ENCODE peak calls at places on chromosomes 5 and 9, in seven cellular contexts. N, R, J, B, S, C and Y are unnamed samples.

GRCh38 chr9:97749928-97750327 is 52.8 kb upstream of the XPA start:
- DNase-seq in R (no peak), C (no peak), J (no peak), S (no peak), N (no peak), B (no peak), Y (no peak)

GRCh38 chr9:76257224-76257794 is 136.9 kb downstream of the RFK start:
- DNase-seq in R (no peak), C (peak), B (no peak), J (no peak), N (no peak), S (no peak), Y (no peak)

GRCh38 chr5:178606269-178606668 is 16.1 kb upstream of the COL23A1 start:
- DNase-seq in C (no peak), B (no peak), R (no peak), J (no peak), N (no peak), S (no peak), Y (no peak)

GRCh38 chr9:8429768-8430167 is 630.2 kb upstream of the DMAC1 start:
- DNase-seq in B (no peak), C (no peak), N (no peak), S (no peak), R (no peak), J (no peak), Y (no peak)

GRCh38 chr9:127308559-127309429 is 44.2 kb downstream of the GARNL3 start:
- DNase-seq in B (peak), J (no peak), S (peak), N (no peak), C (no peak), R (peak), Y (no peak)

GRCh38 chr5:151319334-151319733 is 15.8 kb upstream of the SLC36A3 start:
- DNase-seq in B (peak), N (peak), C (peak), R (peak), S (peak), J (no peak), Y (no peak)

GRCh38 chr9:34084562-34084961 is 35.9 kb upstream of the UBAP2 start:
- DNase-seq in C (peak), J (no peak), S (peak), N (no peak), R (no peak), B (no peak), Y (peak)

GRCh38 chr5:121304838-121305237 is 546.8 kb upstream of the FTMT start:
- DNase-seq in C (no peak), R (no peak), J (no peak), N (no peak), B (no peak), S (no peak), Y (no peak)

GRCh38 chr5:154273963-154274827 is 83.7 kb downstream of the GALNT10 start:
- DNase-seq in N (peak), J (no peak), B (no peak), S (no peak), C (no peak), R (no peak), Y (no peak)

GRCh38 chr5:91283326-91283725 is 99.8 kb downstream of the ARRDC3 start:
- DNase-seq in C (no peak), J (no peak), N (no peak), B (no peak), S (no peak), R (no peak), Y (no peak)

GRCh38 chr9:133585481-133586367 is 23.5 kb downstream of the FAM163B start:
- DNase-seq in S (no peak), R (peak), C (no peak), J (no peak), N (peak), B (no peak), Y (no peak)

GRCh38 chr5:111453747-111454146 is 58.6 kb downstream of the STARD4 start:
- DNase-seq in N (no peak), R (peak), C (no peak), J (no peak), S (peak), B (peak), Y (no peak)

GRCh38 chr5:68344447-68345111 is 129.0 kb downstream of the PIK3R1 start:
- DNase-seq in J (no peak), R (peak), B (peak), S (peak), C (no peak), N (no peak), Y (no peak)

GRCh38 chr5:172603425-172603824 is 37.6 kb upstream of the NEURL1B start:
- DNase-seq in C (no peak), N (no peak), S (peak), R (peak), J (no peak), B (peak), Y (peak)

GRCh38 chr9:92550765-92551164 is 15.0 kb upstream of the ECM2 start:
- DNase-seq in C (no peak), J (no peak), B (no peak), N (no peak), R (no peak), S (no peak), Y (no peak)

GRCh38 chr5:544675-545330 is 20.6 kb upstream of the SLC9A3 start:
- DNase-seq in N (no peak), J (no peak), C (peak), R (no peak), S (no peak), B (no peak), Y (no peak)

GRCh38 chr5:22892441-22892840 is 39.3 kb upstream of the CDH12 start:
- DNase-seq in C (no peak), S (no peak), B (no peak), J (no peak), R (no peak), N (no peak), Y (no peak)

GRCh38 chr9:117411547-117411946 is 3.3 kb downstream of the ASTN2 start:
- DNase-seq in B (peak), J (no peak), N (no peak), C (no peak), R (peak), S (peak), Y (peak)

GRCh38 chr5:88674262-88675158 is 208.5 kb downstream of the MEF2C start:
- DNase-seq in R (no peak), C (no peak), J (no peak), B (peak), N (peak), S (peak), Y (no peak)

GRCh38 chr5:179795049-179795862 is 1.5 kb downstream of the LTC4S start:
- DNase-seq in B (peak), R (peak), J (no peak), C (no peak), N (no peak), S (no peak), Y (no peak)

GRCh38 chr5:150345716-150346115 is 11.8 kb upstream of the TCOF1 start:
- DNase-seq in C (no peak), N (no peak), J (no peak), S (no peak), R (no peak), B (no peak), Y (no peak)

GRCh38 chr9:113638916-113639315 is 175.4 kb downstream of the RGS3 start:
- DNase-seq in J (no peak), R (no peak), S (no peak), N (no peak), B (no peak), C (no peak), Y (no peak)

GRCh38 chr9:118331622-118332045 is 627.4 kb downstream of the TLR4 start:
- DNase-seq in J (peak), B (peak), N (no peak), R (peak), S (peak), C (no peak), Y (no peak)

GRCh38 chr9:7549261-7549660 is 250.3 kb downstream of the DMAC1 start:
- DNase-seq in J (no peak), N (no peak), B (no peak), S (no peak), C (peak), R (no peak), Y (peak)

GRCh38 chr5:168714046-168714445 is 134.9 kb upstream of the PANK3 start:
- DNase-seq in J (no peak), B (peak), S (peak), N (no peak), C (no peak), R (peak), Y (no peak)

GRCh38 chr5:24401767-24402166 is 243.0 kb downstream of the CDH10 start:
- DNase-seq in C (no peak), S (peak), J (no peak), R (no peak), N (no peak), B (peak), Y (no peak)

GRCh38 chr5:143248822-143249579 is 154.5 kb downstream of the NR3C1 start:
- DNase-seq in C (no peak), R (peak), N (no peak), S (peak), J (no peak), B (peak), Y (no peak)

GRCh38 chr5:140481758-140482157 is 65.7 kb upstream of the EIF4EBP3 start:
- DNase-seq in R (peak), C (no peak), B (peak), N (no peak), S (peak), J (no peak), Y (no peak)

GRCh38 chr9:88922091-88922490 is 69.2 kb upstream of the S1PR3 start:
- DNase-seq in R (no peak), J (no peak), B (no peak), S (no peak), C (no peak), N (peak), Y (no peak)

GRCh38 chr5:181232593-181232992 is 9.5 kb downstream of the TRIM41 start:
- DNase-seq in C (no peak), N (no peak), S (no peak), J (no peak), R (no peak), B (no peak), Y (no peak)

GRCh38 chr9:130042931-130043653 is at the start of gene FNBP1:
- DNase-seq in S (peak), R (peak), J (no peak), C (peak), B (peak), N (peak), Y (peak)

GRCh38 chr9:17519761-17520160 is 59.1 kb upstream of the SH3GL2 start:
- DNase-seq in S (no peak), B (peak), J (no peak), N (no peak), R (peak), C (no peak), Y (no peak)

GRCh38 chr5:79577693-79578092 is 34.5 kb upstream of the TENT2 start:
- DNase-seq in R (no peak), J (no peak), B (no peak), C (no peak), N (no peak), S (no peak), Y (no peak)

GRCh38 chr9:12629091-12629490 is 64.1 kb upstream of the TYRP1 start:
- DNase-seq in N (no peak), S (no peak), J (no peak), C (no peak), B (no peak), R (no peak), Y (no peak)

GRCh38 chr5:149283611-149284480 is 12.2 kb downstream of the AFAP1L1 start:
- DNase-seq in B (peak), J (no peak), N (no peak), R (no peak), C (no peak), S (no peak), Y (no peak)

GRCh38 chr5:82185842-82186241 is 92.3 kb downstream of the RPS23 start:
- DNase-seq in B (no peak), N (no peak), C (no peak), R (no peak), S (no peak), J (no peak), Y (no peak)